ENCODE peak calls at places on chromosomes 4 and X, in eight cellular contexts. F is IMR-90, L is cardiac fibroblast, B is breast epithelium, X is ovary, E is MM.1S, R is endothelial cell of umbilical vein, Y is astrocyte of the spinal cord. H is an unnamed sample.

GRCh38 chr4:175560628-175561027 is 251.4 kb downstream of the GPM6A start:
- DNase-seq in F (peak), L (peak), B (no peak), X (no peak), E (peak), R (no peak), Y (peak), H (no peak)

GRCh38 chr4:118254368-118254767 is 98.4 kb downstream of the PRSS12 start:
- DNase-seq in F (no peak), L (no peak), B (no peak), X (no peak), E (no peak), R (no peak), Y (no peak), H (no peak)

GRCh38 chrX:52217494-52218160 is 32.9 kb downstream of the MAGED4 start:
- DNase-seq in F (no peak), L (no peak), B (no peak), X (no peak), E (no peak), R (no peak), Y (no peak), H (no peak)

GRCh38 chr4:145148980-145149379 is 31.4 kb downstream of the OTUD4 start:
- DNase-seq in F (no peak), L (no peak), B (no peak), X (no peak), E (no peak), R (no peak), Y (no peak), H (no peak)

GRCh38 chr4:94653984-94654609 is 103.7 kb upstream of the BMPR1B start:
- DNase-seq in F (no peak), L (no peak), B (no peak), X (no peak), E (no peak), R (no peak), Y (no peak), H (no peak)

GRCh38 chrX:124211312-124211942 is 121.0 kb upstream of the TEX13D start:
- DNase-seq in F (peak), L (peak), B (no peak), X (no peak), E (peak), R (peak), Y (no peak), H (no peak)

GRCh38 chr4:10620935-10621488 is 63.6 kb downstream of the CLNK start:
- DNase-seq in F (no peak), L (no peak), B (no peak), X (no peak), E (no peak), R (no peak), Y (no peak), H (no peak)

GRCh38 chr4:81605278-81605677 is 133.6 kb upstream of the RASGEF1B start:
- DNase-seq in F (no peak), L (no peak), B (no peak), X (no peak), E (no peak), R (no peak), Y (no peak), H (no peak)

GRCh38 chrX:154718607-154719006 is 32.3 kb downstream of the GAB3 start:
- DNase-seq in F (no peak), L (no peak), B (no peak), X (no peak), E (no peak), R (no peak), Y (no peak), H (no peak)

GRCh38 chr4:156581282-156581681 is 390.3 kb downstream of the PDGFC start:
- DNase-seq in F (no peak), L (no peak), B (no peak), X (no peak), E (no peak), R (no peak), Y (no peak), H (no peak)

GRCh38 chr4:20254517-20255250 is 3.0 kb downstream of the SLIT2 start:
- DNase-seq in F (peak), L (peak), B (no peak), X (peak), E (no peak), R (peak), Y (peak), H (peak)

GRCh38 chr4:6926081-6926480 is 16.5 kb downstream of the TBC1D14 start:
- DNase-seq in F (no peak), L (no peak), B (no peak), X (no peak), E (no peak), R (no peak), Y (no peak), H (no peak)

GRCh38 chrX:155534800-155535199 is 76.4 kb upstream of the F8A3 start:
- DNase-seq in F (no peak), L (peak), B (no peak), X (no peak), E (no peak), R (no peak), Y (no peak), H (no peak)

GRCh38 chr4:144666539-144667175 is 20.7 kb downstream of the HHIP start:
- DNase-seq in F (peak), L (peak), B (no peak), X (no peak), E (no peak), R (peak), Y (peak), H (no peak)

GRCh38 chrX:86148024-86148511 is at the start of gene DACH2:
- DNase-seq in F (peak), L (peak), B (peak), X (peak), E (peak), R (peak), Y (peak), H (no peak)

GRCh38 chrX:19875051-19875432 is 12.4 kb downstream of the SH3KBP1 start:
- DNase-seq in F (peak), L (peak), B (no peak), X (no peak), E (no peak), R (no peak), Y (no peak), H (no peak)

GRCh38 chr4:123495530-123495929 is 98.9 kb downstream of the SPRY1 start:
- DNase-seq in F (peak), L (peak), B (no peak), X (no peak), E (no peak), R (no peak), Y (no peak), H (no peak)

GRCh38 chr4:108013955-108014354 is 24.3 kb downstream of the HADH start:
- DNase-seq in F (no peak), L (no peak), B (no peak), X (no peak), E (no peak), R (no peak), Y (no peak), H (no peak)

DNA sequence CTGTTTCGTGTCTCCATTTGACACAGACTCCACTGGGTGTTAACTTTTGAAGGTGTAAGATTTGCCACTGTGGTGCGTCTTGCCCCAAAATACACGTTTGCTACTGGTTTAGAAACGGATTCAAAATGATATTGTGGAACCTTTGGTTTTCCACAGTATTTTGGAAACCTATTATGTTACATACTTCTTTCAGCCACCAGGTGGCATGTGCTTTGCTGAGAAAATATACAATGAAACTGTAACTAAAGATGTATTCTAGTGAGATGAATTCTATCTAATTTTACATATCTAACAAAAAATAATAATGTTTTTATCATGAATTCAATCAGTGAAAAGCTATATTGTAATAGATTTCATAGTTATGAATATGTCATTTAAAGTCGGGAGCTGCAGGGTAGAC is 28.4 kb upstream of the SLITRK4 start:
- DNase-seq in F (no peak), L (peak), B (no peak), X (no peak), E (peak), R (no peak), Y (peak), H (no peak)
- TF ChIP-seq CTCF in F (peak), L (peak), B (no peak), X (no peak), E (peak), R (no peak), Y (peak), H (peak)

GRCh38 chr4:113094802-113095201 is 45.3 kb downstream of the ANK2 start:
- DNase-seq in F (no peak), L (peak), B (no peak), X (no peak), E (no peak), R (no peak), Y (peak), H (no peak)
- TF ChIP-seq CTCF in F (peak), L (peak), B (no peak), X (peak), E (peak), R (peak), Y (peak), H (peak)

DNA sequence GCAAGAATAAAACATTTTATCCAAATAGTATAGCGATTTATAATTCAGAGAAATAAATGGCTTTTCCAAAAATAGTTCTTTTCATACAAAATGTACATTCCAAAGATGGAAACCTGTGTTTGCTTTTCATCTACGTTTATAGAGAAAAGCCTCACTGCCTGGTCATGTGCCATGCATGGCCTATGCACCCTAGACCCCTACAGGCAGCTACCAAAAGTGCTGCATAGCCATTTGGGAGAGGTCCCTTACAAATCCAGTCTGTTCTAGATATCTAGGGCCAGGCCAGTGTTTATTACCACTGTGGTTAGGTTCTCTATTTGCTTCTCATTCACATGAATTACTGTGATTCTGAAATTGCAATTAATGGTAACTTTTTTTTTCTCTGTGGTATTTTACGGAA is 17.2 kb downstream of the HMGB2 start:
- DNase-seq in F (no peak), L (no peak), B (no peak), X (no peak), E (no peak), R (no peak), Y (no peak), H (no peak)
- TF ChIP-seq CTCF in F (no peak), L (peak), B (no peak), X (no peak), E (peak), R (peak), Y (peak), H (no peak)

GRCh38 chr4:75935628-75936027 is 5.2 kb downstream of the NAAA start:
- DNase-seq in F (no peak), L (no peak), B (no peak), X (no peak), E (no peak), R (no peak), Y (no peak), H (no peak)

GRCh38 chr4:75939890-75940691 is 722 bp downstream of the NAAA start:
- DNase-seq in F (peak), L (peak), B (peak), X (peak), E (peak), R (peak), Y (peak), H (peak)

GRCh38 chr4:75940692-75941253 is at the start of gene NAAA:
- DNase-seq in F (peak), L (peak), B (peak), X (peak), E (peak), R (peak), Y (peak), H (peak)
- TF ChIP-seq CTCF in F (peak), L (no peak), B (no peak), X (no peak), E (peak), R (peak), Y (no peak), H (peak)

GRCh38 chrX:53223068-53223693 is 1.8 kb downstream of the KDM5C start:
- DNase-seq in F (no peak), L (peak), B (no peak), X (no peak), E (no peak), R (no peak), Y (no peak), H (no peak)
- TF ChIP-seq CTCF in F (no peak), L (no peak), B (no peak), X (no peak), E (peak), R (no peak), Y (no peak), H (no peak)

DNA sequence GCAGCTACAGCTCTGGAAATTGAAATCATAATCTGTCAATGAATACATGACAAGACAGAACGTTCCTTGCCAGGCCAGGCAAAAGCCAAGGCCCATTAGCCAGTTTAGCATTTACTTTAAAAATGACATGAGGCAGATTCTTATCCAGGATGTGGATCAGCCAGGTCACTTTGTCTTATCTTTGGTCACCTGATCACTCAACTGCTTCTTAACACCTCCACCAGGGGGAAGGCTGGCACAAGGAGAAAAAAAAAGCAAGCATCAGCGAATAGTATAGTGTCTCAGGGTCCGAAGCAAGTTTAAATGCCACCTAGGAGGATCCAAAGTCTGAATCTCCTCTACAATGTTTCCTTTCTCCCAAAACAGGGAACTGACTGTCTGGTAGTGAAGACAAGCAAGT is 18.8 kb downstream of the ATP1B4 start:
- DNase-seq in F (no peak), L (peak), B (no peak), X (no peak), E (peak), R (peak), Y (peak), H (no peak)
- TF ChIP-seq CTCF in F (peak), L (peak), B (peak), X (no peak), E (peak), R (peak), Y (peak), H (peak)

GRCh38 chr4:2907706-2908293 is 55.4 kb downstream of the NOP14 start:
- DNase-seq in F (no peak), L (no peak), B (no peak), X (no peak), E (no peak), R (no peak), Y (no peak), H (no peak)

GRCh38 chr4:2910409-2910808 is 52.8 kb downstream of the NOP14 start:
- DNase-seq in F (no peak), L (no peak), B (no peak), X (no peak), E (no peak), R (no peak), Y (no peak), H (no peak)

GRCh38 chr4:2908686-2909085 is 54.5 kb downstream of the NOP14 start:
- DNase-seq in F (no peak), L (no peak), B (no peak), X (no peak), E (no peak), R (no peak), Y (no peak), H (no peak)

GRCh38 chr4:2911868-2912267 is 51.3 kb downstream of the NOP14 start:
- DNase-seq in F (no peak), L (no peak), B (no peak), X (no peak), E (no peak), R (no peak), Y (no peak), H (no peak)

DNA sequence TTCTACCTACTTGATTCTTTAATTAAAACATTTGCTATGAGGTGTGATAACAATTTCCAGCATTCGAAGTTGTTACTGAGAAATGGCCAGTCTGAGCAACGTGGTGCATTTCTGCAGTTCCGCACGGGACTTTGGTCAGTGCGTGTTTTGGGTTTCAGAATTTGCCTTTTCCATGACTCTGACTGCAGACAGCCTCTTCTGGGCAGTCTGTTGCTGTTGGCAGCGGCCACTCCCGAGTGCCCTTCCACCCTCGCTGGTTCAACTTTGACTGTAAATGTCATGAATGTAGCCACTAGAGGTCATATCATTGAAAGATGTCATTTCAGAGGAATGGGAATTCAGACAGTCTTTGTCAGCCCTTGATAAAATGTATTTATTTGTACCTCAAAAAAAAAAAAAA is 53.6 kb downstream of the NOP14 start:
- DNase-seq in F (no peak), L (no peak), B (no peak), X (no peak), E (no peak), R (no peak), Y (no peak), H (no peak)
- TF ChIP-seq CTCF in F (no peak), L (no peak), B (no peak), X (no peak), E (no peak), R (no peak), Y (no peak), H (no peak)

DNA sequence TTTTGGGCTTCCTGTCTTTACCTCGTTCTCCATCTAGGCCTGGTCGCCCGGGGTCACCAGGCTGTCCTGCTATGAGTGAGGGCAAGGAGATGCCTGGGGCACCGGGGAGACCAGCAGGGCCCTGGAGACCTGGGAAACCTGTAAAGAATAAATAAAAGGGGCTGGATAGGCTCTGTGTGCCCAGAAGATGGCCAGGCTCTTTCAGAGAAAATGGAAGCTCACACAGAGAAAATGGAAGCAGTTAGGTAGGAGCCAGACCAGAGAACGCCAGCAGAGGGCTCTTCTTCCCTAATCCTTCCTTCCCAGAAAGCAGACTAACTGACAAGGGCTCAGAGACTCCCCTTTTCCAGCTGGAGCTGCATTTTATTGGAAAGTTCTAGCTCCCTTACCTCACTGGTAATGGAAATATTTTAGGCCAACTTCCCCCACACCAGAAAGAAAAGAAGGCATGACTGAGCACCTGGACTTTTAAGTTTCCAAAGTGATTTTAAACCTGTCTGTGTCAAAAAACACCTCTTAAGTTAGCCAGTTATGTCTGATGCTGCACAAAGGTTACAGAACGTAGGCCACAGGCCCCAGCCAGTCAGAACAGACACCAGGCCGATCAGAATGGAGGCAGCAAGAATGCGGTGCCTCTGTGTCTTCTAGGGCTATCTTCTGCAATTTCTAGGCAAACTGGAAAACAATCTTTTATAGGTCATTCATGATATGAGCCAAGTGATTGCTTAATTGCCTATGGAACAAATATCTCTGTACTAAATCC is 74.0 kb downstream of the ATG4A start:
- DNase-seq in F (peak), L (peak), B (no peak), X (no peak), E (no peak), R (peak), Y (peak), H (no peak)
- TF ChIP-seq CTCF in F (peak), L (peak), B (no peak), X (no peak), E (peak), R (peak), Y (peak), H (peak)

GRCh38 chrX:71650333-71650969 is 16.9 kb upstream of the LOC101059915 start:
- DNase-seq in F (no peak), L (peak), B (no peak), X (no peak), E (peak), R (peak), Y (no peak), H (no peak)

GRCh38 chrX:71653344-71653743 is 14.0 kb upstream of the LOC101059915 start:
- DNase-seq in F (no peak), L (no peak), B (no peak), X (no peak), E (no peak), R (no peak), Y (no peak), H (no peak)

GRCh38 chrX:71657267-71657666 is 10.1 kb upstream of the LOC101059915 start:
- DNase-seq in F (no peak), L (peak), B (no peak), X (no peak), E (no peak), R (no peak), Y (no peak), H (no peak)

DNA sequence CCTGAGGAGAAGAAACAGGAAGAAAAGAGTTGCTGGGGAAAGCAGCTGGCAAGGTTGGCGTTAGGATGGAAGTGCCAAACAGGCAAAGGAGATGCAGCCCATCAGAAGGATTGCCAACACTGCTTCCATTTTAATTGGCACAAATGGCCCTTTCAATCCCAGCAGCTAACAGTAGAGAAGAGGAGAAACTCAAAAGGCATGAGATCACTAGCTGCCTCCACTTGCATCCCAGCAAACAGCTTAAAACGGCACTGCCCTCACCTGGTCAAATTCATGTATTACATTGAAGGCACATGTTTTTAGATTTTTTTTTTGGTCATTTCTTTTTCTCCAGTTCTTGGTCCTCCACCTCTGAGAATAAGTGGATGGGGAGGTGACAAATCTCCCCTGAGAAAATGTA is 14.9 kb upstream of the LOC101059915 start:
- DNase-seq in F (peak), L (peak), B (no peak), X (no peak), E (peak), R (peak), Y (peak), H (no peak)
- TF ChIP-seq CTCF in F (peak), L (peak), B (no peak), X (peak), E (peak), R (peak), Y (peak), H (peak)

DNA sequence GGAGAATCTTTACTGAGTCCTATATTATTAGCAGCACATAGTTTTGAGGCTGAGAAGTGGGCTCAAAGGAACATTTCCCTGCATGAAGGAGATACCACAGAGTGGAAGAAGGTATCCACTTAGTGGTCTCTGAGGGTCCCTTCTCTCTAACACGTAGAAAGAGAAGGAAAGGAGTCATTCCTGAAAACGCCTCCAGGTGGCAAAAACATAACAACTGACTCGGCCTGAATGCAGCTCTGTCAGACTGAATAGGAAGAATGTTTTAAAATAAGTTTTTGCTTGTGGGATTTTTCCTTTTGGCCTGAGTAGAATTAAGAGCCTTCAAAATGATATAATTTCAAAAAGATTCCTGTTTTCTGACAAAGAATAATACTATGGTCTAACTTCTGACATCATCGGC is 23.3 kb downstream of the RPGR start:
- DNase-seq in F (peak), L (peak), B (no peak), X (no peak), E (no peak), R (peak), Y (peak), H (no peak)
- TF ChIP-seq CTCF in F (peak), L (peak), B (no peak), X (no peak), E (no peak), R (peak), Y (peak), H (peak)

H was measured in RWPE2.